ENCODE peak calls at places on chromosomes 5 and 9, in ten cellular contexts. C is choroid plexus epithelial cell, T is WTC11, A is HFFc6, W is BJ, L is fibroblast of pulmonary artery, S is Calu3, B is colonic mucosa, P is epithelial cell of esophagus, H is fibroblast of the aortic adventitia. E is an unnamed sample.

GRCh38 chr5:170554566-170555267 is 50.9 kb downstream of the KCNIP1 start:
- DNase-seq in C (peak; percentile 44), T (no peak), A (no peak), W (no peak), L (peak; percentile 61), S (no peak), B (peak; percentile 20), P (no peak), H (peak; percentile 51), E (no peak)

GRCh38 chr5:159409801-159410200 is 79.5 kb upstream of the IL12B start:
- DNase-seq in C (peak; percentile 11), T (no peak), A (no peak), W (no peak), L (no peak), S (no peak), B (no peak), P (no peak), H (no peak), E (no peak)

GRCh38 chr5:65061250-65061973 is 292.7 kb downstream of the CWC27 start:
- DNase-seq in C (no peak), T (no peak), A (no peak), W (no peak), L (no peak), S (no peak), B (no peak), P (no peak), H (no peak), E (no peak)

GRCh38 chr5:122845253-122846050 is at the start of gene SNX24:
- DNase-seq in C (peak; percentile 74), T (peak; percentile 84), A (peak; percentile 55), W (no peak), L (peak; percentile 64), S (peak; percentile 85), B (peak; percentile 85), P (peak; percentile 83), H (peak; percentile 67), E (peak; percentile 71)

GRCh38 chr5:177434942-177435738 is 8.7 kb downstream of the GRK6 start:
- DNase-seq in C (no peak), T (no peak), A (no peak), W (no peak), L (no peak), S (no peak), B (no peak), P (no peak), H (no peak), E (no peak)

GRCh38 chr5:141992349-141992963 is 20.4 kb downstream of the GNPDA1 start:
- DNase-seq in C (peak; percentile 78), T (peak; percentile 78), A (peak; percentile 58), W (no peak), L (peak; percentile 79), S (peak; percentile 79), B (peak; percentile 79), P (peak; percentile 76), H (peak; percentile 76), E (peak; percentile 70)

GRCh38 chr9:89873801-89874200 is 269.0 kb downstream of the GADD45G start:
- DNase-seq in C (no peak), T (no peak), A (no peak), W (no peak), L (no peak), S (no peak), B (no peak), P (no peak), H (no peak), E (no peak)

GRCh38 chr9:83623634-83623991 is 670 bp downstream of the IDNK start:
- DNase-seq in C (no peak), T (no peak), A (no peak), W (no peak), L (no peak), S (no peak), B (peak; percentile 42), P (no peak), H (peak; percentile 38), E (no peak)

GRCh38 chr5:139569276-139569955 is 8.3 kb downstream of the UBE2D2 start:
- DNase-seq in C (peak; percentile 30), T (no peak), A (peak; percentile 24), W (no peak), L (peak; percentile 14), S (no peak), B (no peak), P (peak; percentile 18), H (no peak), E (no peak)

GRCh38 chr5:2833513-2833912 is 82.0 kb upstream of the IRX2 start:
- DNase-seq in C (no peak), T (no peak), A (no peak), W (no peak), L (no peak), S (no peak), B (no peak), P (no peak), H (no peak), E (no peak)

GRCh38 chr9:98316445-98317133 is 61.1 kb upstream of the TBC1D2 start:
- DNase-seq in C (no peak), T (no peak), A (no peak), W (no peak), L (no peak), S (no peak), B (no peak), P (no peak), H (no peak), E (no peak)

GRCh38 chr5:77957081-77957480 is 180.9 kb upstream of the TBCA start:
- DNase-seq in C (no peak), T (no peak), A (no peak), W (no peak), L (no peak), S (no peak), B (no peak), P (no peak), H (no peak), E (no peak)

GRCh38 chr5:77953374-77953773 is 177.2 kb upstream of the TBCA start:
- DNase-seq in C (no peak), T (no peak), A (no peak), W (no peak), L (no peak), S (no peak), B (no peak), P (no peak), H (no peak), E (no peak)

GRCh38 chr5:77948476-77948875 is 172.3 kb upstream of the TBCA start:
- DNase-seq in C (no peak), T (no peak), A (no peak), W (no peak), L (no peak), S (no peak), B (no peak), P (no peak), H (no peak), E (no peak)

GRCh38 chr5:77955577-77955976 is 179.4 kb upstream of the TBCA start:
- DNase-seq in C (no peak), T (no peak), A (no peak), W (no peak), L (no peak), S (no peak), B (no peak), P (no peak), H (no peak), E (no peak)

DNA sequence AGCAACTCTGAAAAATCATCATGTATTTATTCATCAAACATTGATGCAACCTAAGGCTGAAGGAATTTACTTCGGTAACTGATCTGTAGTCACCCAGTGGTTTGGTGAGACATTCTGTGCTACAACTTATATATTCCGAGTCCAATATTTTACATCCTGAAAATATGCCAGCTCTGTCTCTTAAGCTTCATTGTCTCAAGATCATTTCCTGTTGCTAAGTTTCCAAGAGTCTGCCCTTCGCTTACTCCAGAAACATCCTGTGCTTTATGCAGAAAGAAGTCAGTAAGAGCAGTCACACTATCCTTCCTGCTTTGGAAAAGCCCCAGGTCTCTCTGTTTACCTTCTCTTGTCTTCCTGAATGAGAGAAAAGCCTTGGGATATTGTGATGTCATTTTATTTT is 176.7 kb upstream of the TBCA start:
- DNase-seq in C (peak; percentile 14), T (no peak), A (no peak), W (no peak), L (peak; percentile 61), S (no peak), B (no peak), P (no peak), H (peak; percentile 17), E (no peak)
- TF ChIP-seq CTCF in C (no peak), T (no peak), A (no peak), W (no peak), L (no peak), S (no peak), B (no peak), P (no peak), H (no peak), E (no peak)

GRCh38 chr5:135873831-135874230 is 21.8 kb downstream of the IL9 start:
- DNase-seq in C (no peak), T (no peak), A (no peak), W (no peak), L (no peak), S (no peak), B (no peak), P (no peak), H (no peak), E (no peak)

GRCh38 chr5:135869935-135870334 is 25.7 kb downstream of the IL9 start:
- DNase-seq in C (no peak), T (no peak), A (no peak), W (no peak), L (no peak), S (no peak), B (no peak), P (no peak), H (no peak), E (no peak)

GRCh38 chr5:135869151-135869737 is 26.4 kb downstream of the IL9 start:
- DNase-seq in C (no peak), T (no peak), A (no peak), W (no peak), L (no peak), S (no peak), B (peak; percentile 53), P (no peak), H (no peak), E (no peak)

GRCh38 chr5:135868681-135869080 is 27.0 kb downstream of the IL9 start:
- DNase-seq in C (no peak), T (no peak), A (no peak), W (no peak), L (no peak), S (no peak), B (no peak), P (no peak), H (no peak), E (no peak)

GRCh38 chr5:135871268-135871895 is 24.3 kb downstream of the IL9 start:
- DNase-seq in C (no peak), T (no peak), A (no peak), W (no peak), L (no peak), S (no peak), B (no peak), P (no peak), H (no peak), E (no peak)
- TF ChIP-seq CTCF in C (no peak), T (no peak), A (no peak), W (no peak), L (no peak), S (no peak), B (no peak), P (no peak), H (no peak), E (no peak)

GRCh38 chr9:5437254-5438216 is at the start of gene PLGRKT:
- DNase-seq in C (peak; percentile 93), T (peak; percentile 91), A (peak; percentile 85), W (peak; percentile 62), L (peak; percentile 92), S (peak; percentile 85), B (peak; percentile 96), P (peak; percentile 93), H (peak; percentile 89), E (peak; percentile 70)
- TF ChIP-seq CTCF in C (peak; percentile 12), T (no peak), A (peak; percentile 42), W (no peak), L (peak; percentile 20), S (no peak), B (no peak), P (peak; percentile 19), H (no peak), E (no peak)

GRCh38 chr5:38745836-38746732 is 99.7 kb upstream of the OSMR start:
- DNase-seq in C (no peak), T (no peak), A (no peak), W (no peak), L (no peak), S (no peak), B (no peak), P (no peak), H (no peak), E (no peak)
- TF ChIP-seq CTCF in C (no peak), T (no peak), A (no peak), W (no peak), L (no peak), S (no peak), B (no peak), P (no peak), H (no peak), E (no peak)